ENCODE peak calls at places on chromosomes 16 and 17, in six cellular contexts. L is CD4-positive, alpha-beta T cell; A is GM23248; X is EL; P is NCI-H2081; V is HAP-1. H is an unnamed sample.

GRCh38 chr17:57603978-57604377 is 141.1 kb downstream of the CCDC182 start:
- DNase-seq in L (peak; percentile 75), A (no peak), X (no peak), P (no peak), V (no peak), H (no peak)

GRCh38 chr17:47937915-47938314 is 3.5 kb upstream of the PNPO start:
- DNase-seq in L (no peak), A (no peak), X (no peak), P (no peak), V (no peak), H (no peak)

GRCh38 chr17:5237541-5238016 is 2.9 kb upstream of the SCIMP start:
- DNase-seq in L (no peak), A (peak; percentile 65), X (peak; percentile 72), P (peak; percentile 57), V (peak; percentile 53), H (peak; percentile 37)

GRCh38 chr17:45320931-45321461 is 4.2 kb upstream of the MAP3K14 start:
- DNase-seq in L (no peak), A (peak; percentile 98), X (peak; percentile 99), P (no peak), V (no peak), H (no peak)

GRCh38 chr17:62150471-62150870 is 85.4 kb upstream of the MED13 start:
- DNase-seq in L (no peak), A (no peak), X (no peak), P (no peak), V (no peak), H (no peak)

GRCh38 chr17:9291912-9292562 is 270.7 kb downstream of the NTN1 start:
- DNase-seq in L (peak; percentile 2), A (peak; percentile 49), X (peak; percentile 18), P (peak; percentile 20), V (no peak), H (no peak)

GRCh38 chr16:66858740-66859396 is 14.7 kb downstream of the CA7 start:
- DNase-seq in L (no peak), A (peak; percentile 81), X (peak; percentile 70), P (peak; percentile 1), V (no peak), H (no peak)

GRCh38 chr17:2974347-2974746 is 89.1 kb downstream of the OR1D5 start:
- DNase-seq in L (no peak), A (no peak), X (no peak), P (no peak), V (no peak), H (no peak)

GRCh38 chr17:79529661-79530081 is 81.2 kb downstream of the RBFOX3 start:
- DNase-seq in L (no peak), A (no peak), X (no peak), P (no peak), V (no peak), H (no peak)